ENCODE peak calls at places on chromosomes 1 and 21, in seven cellular contexts. H, C, I, U, E, O and B are unnamed samples.

GRCh38 chr1:62841587-62842169 is 57.7 kb downstream of the ATG4C start:
- DNase-seq in H (no peak), C (peak), I (peak), U (no peak), E (peak), O (peak), B (no peak)

GRCh38 chr1:180309338-180309737 is 79.3 kb downstream of the LHX4 start:
- DNase-seq in H (no peak), C (peak), I (peak), U (no peak), E (peak), O (no peak), B (no peak)

GRCh38 chr1:27630859-27631491 is 4.0 kb downstream of the FGR start:
- DNase-seq in H (no peak), C (no peak), I (no peak), U (no peak), E (no peak), O (no peak), B (peak)

GRCh38 chr1:233988963-233989696 is 84.7 kb downstream of the SLC35F3 start:
- DNase-seq in H (no peak), C (no peak), I (no peak), U (no peak), E (no peak), O (no peak), B (no peak)

GRCh38 chr1:100246738-100247137 is 2.9 kb downstream of the DBT start:
- DNase-seq in H (no peak), C (no peak), I (no peak), U (no peak), E (no peak), O (no peak), B (no peak)

GRCh38 chr1:9942399-9942938 is 722 bp downstream of the LZIC start:
- DNase-seq in H (peak), C (peak), I (peak), U (peak), E (peak), O (peak), B (no peak)

GRCh38 chr1:3320246-3321152 is 134.0 kb upstream of the ARHGEF16 start:
- DNase-seq in H (no peak), C (no peak), I (no peak), U (no peak), E (no peak), O (no peak), B (no peak)

GRCh38 chr1:41482001-41482765 is 2.3 kb downstream of the EDN2 start:
- DNase-seq in H (no peak), C (no peak), I (no peak), U (no peak), E (peak), O (no peak), B (no peak)

GRCh38 chr21:25375675-25376074 is 231.6 kb downstream of the MRPL39 start:
- DNase-seq in H (no peak), C (peak), I (peak), U (no peak), E (peak), O (no peak), B (no peak)

GRCh38 chr1:24996983-24997893 is 67.2 kb upstream of the RUNX3 start:
- DNase-seq in H (no peak), C (no peak), I (no peak), U (no peak), E (no peak), O (no peak), B (no peak)

GRCh38 chr1:70293186-70293843 is 61.2 kb downstream of the ANKRD13C start:
- DNase-seq in H (no peak), C (no peak), I (no peak), U (no peak), E (no peak), O (no peak), B (no peak)

GRCh38 chr1:206826409-206826808 is 39.0 kb upstream of the IL20 start:
- DNase-seq in H (no peak), C (no peak), I (no peak), U (no peak), E (peak), O (no peak), B (no peak)